ENCODE peak calls at places on chromosomes 12 and 14, in four cellular contexts. J is Caco-2, V is upper lobe of right lung, P is tibial nerve. R is an unnamed sample.

GRCh38 chr12:87300-87699 is 20.7 kb downstream of the IQSEC3 start:
- DNase-seq in P (no peak), J (no peak), V (no peak), R (no peak)

GRCh38 chr14:104743461-104744380 is 9.2 kb upstream of the SIVA1 start:
- DNase-seq in J (no peak), V (no peak), P (no peak), R (no peak)

GRCh38 chr12:116591608-116592115 is 32.5 kb downstream of the MAP1LC3B2 start:
- DNase-seq in J (no peak), V (no peak), P (no peak), R (no peak)

GRCh38 chr14:105474478-105475268 is at the start of gene CRIP2:
- DNase-seq in V (no peak), J (peak), P (no peak), R (peak)

GRCh38 chr12:93094988-93095737 is 166.1 kb upstream of the EEA1 start:
- DNase-seq in J (no peak), V (no peak), P (no peak), R (no peak)

GRCh38 chr14:30355431-30355913 is 203.5 kb upstream of the G2E3 start:
- DNase-seq in V (no peak), P (no peak), J (peak), R (no peak)

GRCh38 chr14:77892381-77892871 is 92.5 kb downstream of the ADCK1 start:
- DNase-seq in V (no peak), J (no peak), P (no peak), R (no peak)

GRCh38 chr14:69152181-69152943 is 557 bp downstream of the DCAF5 start:
- DNase-seq in P (no peak), V (no peak), J (no peak), R (no peak)

GRCh38 chr14:33986804-33987203 is 35.9 kb upstream of the EGLN3 start:
- DNase-seq in P (no peak), J (peak), V (no peak), R (no peak)

GRCh38 chr12:104498211-104498801 is 41.6 kb downstream of the CHST11 start:
- DNase-seq in J (no peak), V (no peak), P (no peak), R (no peak)

GRCh38 chr14:105317546-105317945 is 3.0 kb downstream of the PACS2 start:
- DNase-seq in J (no peak), V (no peak), P (no peak), R (no peak)

GRCh38 chr12:66633676-66634075 is 45.2 kb downstream of the GRIP1 start:
- DNase-seq in J (no peak), P (no peak), V (no peak), R (no peak)

GRCh38 chr12:121799175-121799841 is 4.5 kb upstream of the SETD1B start:
- DNase-seq in V (peak), J (peak), P (peak), R (no peak)

GRCh38 chr12:26761775-26762174 is 71.2 kb downstream of the ITPR2 start:
- DNase-seq in V (no peak), P (no peak), J (no peak), R (no peak)

GRCh38 chr14:81991998-81992397 is 458.3 kb upstream of the SEL1L start:
- DNase-seq in P (no peak), J (no peak), V (no peak), R (no peak)

GRCh38 chr14:95980402-95980801 is 58.8 kb upstream of the C14orf132 start:
- DNase-seq in J (no peak), P (no peak), V (no peak), R (no peak)

GRCh38 chr14:95984206-95984605 is 55.0 kb upstream of the C14orf132 start:
- DNase-seq in V (no peak), J (no peak), P (no peak), R (no peak)

GRCh38 chr14:95981939-95982338 is 57.2 kb upstream of the C14orf132 start:
- DNase-seq in V (no peak), P (no peak), J (no peak), R (no peak)

DNA sequence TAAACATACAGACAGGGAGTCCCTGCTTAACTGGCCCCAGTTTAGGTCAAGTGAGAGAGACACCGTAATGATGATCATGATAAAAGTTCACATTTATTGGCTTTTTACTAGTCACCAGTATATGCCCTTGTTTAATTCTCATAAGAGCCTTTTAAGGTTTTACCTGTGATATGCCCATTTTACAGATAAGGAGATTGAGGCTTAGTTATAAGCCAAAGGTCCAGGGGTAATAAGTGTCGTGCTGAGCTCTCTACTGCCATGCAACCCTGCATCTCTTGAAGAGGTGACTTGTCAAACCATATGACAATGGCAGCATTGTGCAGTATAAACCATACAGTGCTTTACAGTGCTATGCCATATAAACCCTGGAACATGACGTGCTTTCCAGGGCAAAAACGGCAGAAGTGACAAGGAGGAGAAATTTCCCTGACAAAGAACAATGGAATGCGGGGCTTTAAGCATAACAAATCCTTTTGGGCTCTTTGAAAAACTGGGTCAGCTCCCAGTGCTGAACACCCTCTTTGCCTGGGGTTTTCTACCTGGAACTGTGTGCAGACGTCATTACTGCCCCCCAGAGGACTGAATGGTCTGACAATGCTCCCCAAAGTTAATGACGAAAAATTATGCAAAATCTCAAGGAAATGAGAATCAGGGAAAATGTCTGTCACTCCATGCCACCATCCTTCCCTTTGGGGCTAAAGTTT is 59.7 kb upstream of the C14orf132 start:
- DNase-seq in P (no peak), V (no peak), J (no peak), R (no peak)
- TF ChIP-seq CTCF in P (no peak), V (no peak), J (no peak), R (peak)

GRCh38 chr12:47773858-47774580 is 981 bp downstream of the SLC48A1 start:
- DNase-seq in V (no peak), J (no peak), P (no peak), R (no peak)
- TF ChIP-seq CTCF in V (no peak), J (no peak), P (no peak), R (no peak)

DNA sequence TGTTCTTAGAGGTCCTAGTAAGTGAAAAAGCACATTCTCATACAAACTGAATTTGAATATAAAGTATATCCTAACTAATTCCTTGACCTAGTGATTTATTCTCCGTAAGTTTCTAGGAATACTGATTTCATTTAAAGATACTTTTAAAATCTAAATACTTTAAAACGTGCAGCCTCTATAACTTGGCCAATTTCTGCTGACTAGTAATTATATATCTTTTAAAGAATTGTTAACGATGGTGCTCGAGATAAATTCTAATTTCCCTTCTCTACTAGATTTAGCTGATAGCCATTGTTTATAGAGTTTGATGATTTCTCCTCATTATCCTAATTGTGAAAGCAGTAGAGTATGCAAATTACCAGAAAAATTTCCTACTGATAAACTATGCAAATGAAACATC is 257.9 kb downstream of the ADAMTS20 start:
- DNase-seq in P (no peak), J (no peak), V (no peak), R (no peak)
- TF ChIP-seq CTCF in P (no peak), J (no peak), V (no peak), R (no peak)

GRCh38 chr14:80981156-80981555 is 25.7 kb downstream of the TSHR start:
- DNase-seq in V (no peak), P (no peak), J (no peak), R (no peak)

GRCh38 chr14:80977103-80977728 is 21.8 kb downstream of the TSHR start:
- DNase-seq in J (no peak), P (no peak), V (no peak), R (no peak)

GRCh38 chr14:80978403-80978802 is 23.0 kb downstream of the TSHR start:
- DNase-seq in V (no peak), P (no peak), J (no peak), R (no peak)

GRCh38 chr14:80981673-80982072 is 26.3 kb downstream of the TSHR start:
- DNase-seq in P (no peak), V (no peak), J (no peak), R (no peak)

DNA sequence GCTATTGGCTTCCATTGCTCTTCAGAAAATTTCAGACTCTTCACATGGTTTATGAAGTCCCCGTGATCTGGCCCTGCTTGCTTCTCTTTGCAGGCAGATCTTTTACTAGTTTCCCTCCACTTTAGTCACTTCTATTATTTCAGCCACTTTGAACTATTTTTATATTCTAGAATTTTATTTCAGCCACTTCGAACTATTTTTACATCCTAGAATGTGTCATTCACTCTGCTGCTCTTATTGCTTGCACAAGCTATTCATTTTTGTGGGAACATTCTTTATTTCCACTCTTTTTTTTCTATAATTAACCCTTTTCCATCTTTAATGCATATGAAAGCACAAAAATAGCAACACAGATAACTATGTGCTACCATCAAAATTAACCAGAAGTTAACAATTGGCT is 24.5 kb downstream of the TSHR start:
- DNase-seq in V (no peak), J (no peak), P (no peak), R (no peak)
- TF ChIP-seq CTCF in V (no peak), J (no peak), P (no peak), R (no peak)

DNA sequence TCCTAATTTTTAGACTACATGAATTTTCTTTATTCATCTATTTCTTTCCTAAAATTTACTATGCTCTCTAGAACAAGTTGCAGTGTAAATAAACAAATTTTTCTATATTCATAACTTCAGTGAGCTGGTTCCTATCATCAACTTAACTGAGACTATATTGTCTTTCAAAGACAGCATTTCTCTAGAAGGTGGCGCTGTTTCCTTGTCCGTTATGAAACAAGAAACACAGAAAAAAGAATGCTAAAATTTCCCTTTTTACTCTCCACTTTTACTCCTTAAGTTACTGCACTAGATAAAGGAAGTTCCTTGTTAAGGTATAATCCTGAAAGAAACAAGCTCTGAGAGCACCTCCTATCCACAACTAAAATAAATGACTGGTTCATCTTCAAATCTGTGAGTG is 8.2 kb upstream of the CLEC2A start:
- DNase-seq in P (no peak), J (no peak), V (no peak), R (no peak)
- TF ChIP-seq CTCF in P (peak), J (peak), V (peak), R (peak)

GRCh38 chr12:46134852-46135251 is 134.0 kb downstream of the SLC38A1 start:
- DNase-seq in V (no peak), P (no peak), J (no peak), R (no peak)

GRCh38 chr12:46134205-46134811 is 134.5 kb downstream of the SLC38A1 start:
- DNase-seq in P (no peak), J (peak), V (no peak), R (no peak)

GRCh38 chr12:46133751-46134150 is 135.1 kb downstream of the SLC38A1 start:
- DNase-seq in J (peak), V (no peak), P (no peak), R (no peak)

GRCh38 chr12:46135750-46136149 is 133.1 kb downstream of the SLC38A1 start:
- DNase-seq in J (no peak), P (no peak), V (no peak), R (no peak)

GRCh38 chr12:46131729-46132128 is 137.1 kb downstream of the SLC38A1 start:
- DNase-seq in J (peak), P (no peak), V (no peak), R (no peak)
- TF ChIP-seq CTCF in J (peak), P (no peak), V (no peak), R (peak)

DNA sequence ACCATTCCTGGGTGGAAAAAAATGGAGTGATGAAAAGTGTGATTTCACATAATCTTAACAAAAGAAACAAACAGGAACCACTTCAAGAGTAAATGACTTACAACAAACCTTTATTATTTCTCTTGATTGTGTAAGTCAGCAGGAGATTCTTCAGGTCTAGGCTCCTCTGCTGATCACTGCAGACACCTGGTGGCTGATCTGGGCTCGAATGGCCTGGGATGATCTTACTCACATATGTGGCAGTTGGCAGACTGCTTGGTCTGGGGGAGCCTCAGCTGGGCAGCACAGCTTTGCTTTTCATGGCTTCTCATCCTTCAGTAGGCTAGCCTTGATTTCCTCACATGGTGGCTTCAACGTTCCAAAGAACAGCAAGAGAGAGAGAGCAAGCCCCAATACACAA is 215.4 kb upstream of the PRICKLE1 start:
- DNase-seq in V (no peak), J (no peak), P (no peak), R (no peak)
- TF ChIP-seq CTCF in V (no peak), J (no peak), P (no peak), R (no peak)

DNA sequence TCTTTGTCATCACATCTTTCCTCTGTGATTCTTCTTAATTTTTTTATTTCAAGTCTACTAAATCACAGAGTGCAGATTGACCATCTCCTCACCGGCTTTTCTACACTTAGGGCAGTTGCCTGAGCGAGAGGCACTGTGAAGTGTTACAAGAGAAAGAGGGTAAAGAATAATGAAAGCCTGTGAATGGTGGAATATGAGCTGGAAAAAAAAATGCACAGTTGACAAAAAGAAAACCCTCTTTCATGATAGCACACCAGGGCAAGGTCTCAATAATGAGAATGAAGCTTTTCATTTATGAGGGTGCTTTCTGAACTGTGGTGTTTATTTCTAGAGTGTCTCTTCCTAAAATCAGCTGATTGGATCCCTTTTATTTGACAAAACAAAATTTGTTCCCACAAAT is 106.2 kb upstream of the PDE3A start:
- DNase-seq in J (no peak), P (no peak), V (no peak), R (no peak)
- TF ChIP-seq CTCF in J (no peak), P (no peak), V (no peak), R (no peak)

DNA sequence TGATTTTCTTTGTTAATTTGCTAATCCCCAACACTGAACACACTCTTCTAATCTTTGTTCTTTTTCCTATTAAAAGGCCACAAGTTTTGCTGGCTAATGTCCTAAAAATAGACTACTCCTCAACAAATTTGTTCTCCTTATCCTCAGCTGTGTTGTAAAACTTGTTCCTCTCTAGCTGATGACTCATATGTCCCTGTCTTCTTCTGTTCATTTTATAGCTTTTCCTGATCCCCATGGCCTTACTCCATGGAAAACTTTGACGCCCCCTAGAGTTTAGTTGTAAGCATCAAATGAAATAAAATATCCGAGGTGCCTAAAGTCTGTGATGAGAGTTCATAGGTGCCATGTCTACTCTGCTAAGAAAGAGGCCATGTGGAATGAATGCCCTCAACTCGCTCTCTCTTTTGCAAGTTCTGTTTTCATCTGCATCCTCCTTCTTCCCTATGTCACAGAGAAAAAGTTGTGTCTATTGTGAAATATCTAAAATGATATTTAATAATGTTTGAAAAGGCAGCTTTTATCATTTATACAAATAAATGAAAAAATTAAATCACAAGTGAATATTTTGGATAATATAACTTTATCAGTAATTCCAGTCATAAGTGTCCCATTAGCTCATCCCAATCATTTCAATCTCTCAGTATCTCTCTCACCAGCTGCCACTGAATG is 237.9 kb downstream of the IPO8 start:
- DNase-seq in P (no peak), V (no peak), J (peak), R (no peak)
- TF ChIP-seq CTCF in P (no peak), V (peak), J (no peak), R (peak)

GRCh38 chr12:68159681-68160304 is at the start of gene IFNG:
- DNase-seq in J (no peak), P (no peak), V (no peak), R (no peak)

GRCh38 chr12:68154768-68155167 is 4.8 kb downstream of the IFNG start:
- DNase-seq in J (no peak), V (no peak), P (no peak), R (no peak)

GRCh38 chr12:68162374-68162773 is 2.8 kb upstream of the IFNG start:
- DNase-seq in P (no peak), J (no peak), V (no peak), R (no peak)

GRCh38 chr12:68157295-68157871 is 2.2 kb downstream of the IFNG start:
- DNase-seq in J (no peak), P (no peak), V (no peak), R (no peak)

DNA sequence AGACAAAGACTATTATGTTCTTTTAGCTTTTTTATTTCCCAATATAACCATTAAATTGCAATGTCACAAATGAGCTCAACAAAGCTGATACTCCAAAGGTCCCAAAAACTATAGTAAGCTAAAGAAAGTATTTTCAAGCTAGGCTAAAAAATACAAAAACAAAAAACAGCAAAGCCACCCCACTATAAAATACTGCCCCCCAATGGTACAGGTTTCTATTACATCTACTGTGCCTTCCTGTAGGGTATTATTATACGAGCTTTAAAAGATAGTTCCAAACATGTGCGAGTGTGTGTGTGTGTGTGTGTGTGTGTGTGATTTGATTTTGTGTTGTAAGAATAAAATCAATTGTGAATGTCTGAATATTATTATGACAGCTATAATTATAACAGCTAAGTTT is 1.1 kb downstream of the IFNG start:
- DNase-seq in J (peak), P (no peak), V (no peak), R (no peak)
- TF ChIP-seq CTCF in J (peak), P (no peak), V (peak), R (peak)

R was measured in progenitor cell of endocrine pancreas.